ENCODE peak calls at places on chromosomes 3 and 15, in six cellular contexts. One of them, this sample, is unnamed.

GRCh38 chr15:43215961-43216360 is 4.9 kb downstream of the EPB42 start:
- DNase-seq in CD4-positive, CD25-positive, alpha-beta regulatory T cell: no peak
- DNase-seq in NCI-H460: no peak
- DNase-seq in fibroblast of the aortic adventitia: no peak
- DNase-seq in WTC11: no peak
- DNase-seq in cardiac fibroblast: peak
- DNase-seq in this sample: no peak

GRCh38 chr3:51145811-51146585 is 239.1 kb upstream of the MANF start:
- DNase-seq in CD4-positive, CD25-positive, alpha-beta regulatory T cell: no peak
- DNase-seq in NCI-H460: no peak
- DNase-seq in fibroblast of the aortic adventitia: no peak
- DNase-seq in WTC11: no peak
- DNase-seq in cardiac fibroblast: no peak
- DNase-seq in this sample: no peak

GRCh38 chr3:192812736-192813383 is 85.5 kb upstream of the FGF12 start:
- DNase-seq in CD4-positive, CD25-positive, alpha-beta regulatory T cell: no peak
- DNase-seq in NCI-H460: peak
- DNase-seq in fibroblast of the aortic adventitia: peak
- DNase-seq in WTC11: no peak
- DNase-seq in cardiac fibroblast: peak
- DNase-seq in this sample: peak

GRCh38 chr15:52171386-52171785 is 19.8 kb downstream of the GNB5 start:
- DNase-seq in CD4-positive, CD25-positive, alpha-beta regulatory T cell: no peak
- DNase-seq in NCI-H460: no peak
- DNase-seq in fibroblast of the aortic adventitia: peak
- DNase-seq in WTC11: no peak
- DNase-seq in cardiac fibroblast: peak
- DNase-seq in this sample: no peak

GRCh38 chr3:175526191-175526590 is 667.1 kb downstream of the NAALADL2 start:
- DNase-seq in CD4-positive, CD25-positive, alpha-beta regulatory T cell: no peak
- DNase-seq in NCI-H460: no peak
- DNase-seq in fibroblast of the aortic adventitia: no peak
- DNase-seq in WTC11: no peak
- DNase-seq in cardiac fibroblast: peak
- DNase-seq in this sample: no peak

GRCh38 chr15:78914027-78914764 is 30.6 kb downstream of the CTSH start:
- DNase-seq in CD4-positive, CD25-positive, alpha-beta regulatory T cell: no peak
- DNase-seq in NCI-H460: no peak
- DNase-seq in fibroblast of the aortic adventitia: peak
- DNase-seq in WTC11: peak
- DNase-seq in cardiac fibroblast: peak
- DNase-seq in this sample: no peak

GRCh38 chr15:85875756-85876155 is 81.0 kb upstream of the KLHL25 start:
- DNase-seq in CD4-positive, CD25-positive, alpha-beta regulatory T cell: no peak
- DNase-seq in NCI-H460: no peak
- DNase-seq in fibroblast of the aortic adventitia: no peak
- DNase-seq in WTC11: no peak
- DNase-seq in cardiac fibroblast: no peak
- DNase-seq in this sample: no peak

GRCh38 chr15:89041507-89041906 is 46.7 kb upstream of the ABHD2 start:
- DNase-seq in CD4-positive, CD25-positive, alpha-beta regulatory T cell: no peak
- DNase-seq in NCI-H460: no peak
- DNase-seq in fibroblast of the aortic adventitia: no peak
- DNase-seq in WTC11: no peak
- DNase-seq in cardiac fibroblast: no peak
- DNase-seq in this sample: no peak

GRCh38 chr3:139934557-139935070 is 371 bp upstream of the CLSTN2 start:
- DNase-seq in CD4-positive, CD25-positive, alpha-beta regulatory T cell: no peak
- DNase-seq in NCI-H460: no peak
- DNase-seq in fibroblast of the aortic adventitia: no peak
- DNase-seq in WTC11: peak
- DNase-seq in cardiac fibroblast: peak
- DNase-seq in this sample: no peak

GRCh38 chr3:69370156-69370944 is 15.5 kb downstream of the FRMD4B start:
- DNase-seq in CD4-positive, CD25-positive, alpha-beta regulatory T cell: no peak
- DNase-seq in NCI-H460: no peak
- DNase-seq in fibroblast of the aortic adventitia: no peak
- DNase-seq in WTC11: no peak
- DNase-seq in cardiac fibroblast: peak
- DNase-seq in this sample: peak